ENCODE peak calls at places on chromosomes 13 and 19, in six cellular contexts. F, K, T, D, L and A are unnamed samples.

GRCh38 chr13:110913322-110913721 is 1.5 kb downstream of the ANKRD10 start:
- DNase-seq in F (no peak), K (peak), T (peak), D (peak), L (no peak), A (peak)

GRCh38 chr13:39779337-39780270 is 124.1 kb downstream of the COG6 start:
- DNase-seq in F (no peak), K (no peak), T (peak), D (peak), L (no peak), A (peak)

GRCh38 chr19:10587022-10587838 is at the start of gene AP1M2:
- DNase-seq in F (no peak), K (no peak), T (no peak), D (no peak), L (no peak), A (no peak)

GRCh38 chr13:36710396-36710795 is 36.6 kb downstream of the SERTM1 start:
- DNase-seq in F (no peak), K (no peak), T (no peak), D (no peak), L (no peak), A (no peak)

GRCh38 chr19:1599460-1599846 is 5.8 kb downstream of the UQCR11 start:
- DNase-seq in F (no peak), K (no peak), T (no peak), D (no peak), L (no peak), A (no peak)

GRCh38 chr13:26604784-26605183 is 47.3 kb downstream of the WASF3 start:
- DNase-seq in F (peak), K (no peak), T (no peak), D (no peak), L (no peak), A (no peak)

GRCh38 chr19:10863107-10863700 is 8.1 kb upstream of the CARM1 start:
- DNase-seq in F (no peak), K (peak), T (no peak), D (peak), L (no peak), A (peak)

GRCh38 chr19:39299404-39299803 is 3.2 kb downstream of the IFNL1 start:
- DNase-seq in F (no peak), K (no peak), T (no peak), D (no peak), L (no peak), A (no peak)

GRCh38 chr19:57927587-57927986 is 7.6 kb downstream of the ZNF418 start:
- DNase-seq in F (no peak), K (no peak), T (no peak), D (no peak), L (no peak), A (no peak)

GRCh38 chr19:50933640-50934039 is 19.2 kb downstream of the KLK5 start:
- DNase-seq in F (no peak), K (no peak), T (no peak), D (peak), L (no peak), A (peak)

GRCh38 chr13:66410314-66410713 is 819.8 kb downstream of the PCDH9 start:
- DNase-seq in F (no peak), K (no peak), T (no peak), D (peak), L (no peak), A (peak)

GRCh38 chr13:23322353-23323336 is 110.9 kb downstream of the SACS start:
- DNase-seq in F (no peak), K (no peak), T (no peak), D (peak), L (no peak), A (no peak)

GRCh38 chr13:37715606-37716015 is 117.0 kb upstream of the POSTN start:
- DNase-seq in F (no peak), K (no peak), T (no peak), D (peak), L (peak), A (peak)

GRCh38 chr13:95258619-95259194 is 42.5 kb downstream of the ABCC4 start:
- DNase-seq in F (no peak), K (peak), T (no peak), D (no peak), L (no peak), A (no peak)

GRCh38 chr13:103931396-103931795 is 865.2 kb upstream of the SLC10A2 start:
- DNase-seq in F (no peak), K (no peak), T (no peak), D (peak), L (no peak), A (no peak)

GRCh38 chr19:7004313-7004931 is 16.8 kb downstream of the MBD3L2B start:
- DNase-seq in F (no peak), K (peak), T (no peak), D (peak), L (peak), A (peak)

GRCh38 chr19:28710278-28710677 is 502.7 kb downstream of the UQCRFS1 start:
- DNase-seq in F (no peak), K (peak), T (peak), D (peak), L (peak), A (peak)
- TF ChIP-seq CTCF in F (peak), K (peak), T (peak), D (peak), L (peak), A (peak)

DNA sequence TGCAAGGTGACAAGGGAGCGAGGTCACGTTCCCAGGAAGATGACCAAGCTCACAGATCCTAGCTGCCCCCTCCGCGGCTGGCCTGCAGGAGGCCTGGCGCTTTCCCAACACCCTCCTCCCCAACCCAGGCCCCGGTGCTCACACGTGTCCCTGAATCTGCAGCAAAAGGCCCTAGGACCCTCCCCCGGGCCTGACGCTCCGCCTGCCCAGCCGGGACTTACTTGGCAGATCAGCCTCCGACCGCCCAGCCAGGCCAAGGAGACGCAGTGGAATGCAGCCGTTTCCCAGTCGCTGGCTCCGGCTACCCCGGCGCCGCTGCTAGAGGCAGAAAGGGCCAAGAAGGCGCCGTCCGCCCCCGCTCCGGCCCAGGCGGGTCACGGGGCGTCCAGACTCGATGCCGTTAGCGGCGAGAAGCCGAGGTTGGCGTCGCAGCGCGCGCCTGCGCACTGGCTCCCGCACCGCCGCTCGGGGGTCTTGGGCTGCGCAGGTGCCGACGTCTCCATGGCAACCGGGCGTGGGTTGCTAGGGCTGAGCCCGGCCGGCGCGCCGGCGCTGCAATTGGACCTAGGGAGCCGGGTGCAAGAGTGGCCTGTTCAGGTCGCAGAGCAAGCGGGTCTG is at the start of gene PNMA8A:
- DNase-seq in F (peak), K (no peak), T (no peak), D (peak), L (peak), A (peak)
- H3K4me3 ChIP-seq in F (peak), K (peak), T (no peak), D (peak), L (peak), A (peak)

GRCh38 chr13:43797869-43798268 is 11.1 kb upstream of the ENOX1 start:
- DNase-seq in F (no peak), K (no peak), T (no peak), D (no peak), L (no peak), A (peak)
- TF ChIP-seq CTCF in F (no peak), K (no peak), T (no peak), D (no peak), L (no peak), A (no peak)

DNA sequence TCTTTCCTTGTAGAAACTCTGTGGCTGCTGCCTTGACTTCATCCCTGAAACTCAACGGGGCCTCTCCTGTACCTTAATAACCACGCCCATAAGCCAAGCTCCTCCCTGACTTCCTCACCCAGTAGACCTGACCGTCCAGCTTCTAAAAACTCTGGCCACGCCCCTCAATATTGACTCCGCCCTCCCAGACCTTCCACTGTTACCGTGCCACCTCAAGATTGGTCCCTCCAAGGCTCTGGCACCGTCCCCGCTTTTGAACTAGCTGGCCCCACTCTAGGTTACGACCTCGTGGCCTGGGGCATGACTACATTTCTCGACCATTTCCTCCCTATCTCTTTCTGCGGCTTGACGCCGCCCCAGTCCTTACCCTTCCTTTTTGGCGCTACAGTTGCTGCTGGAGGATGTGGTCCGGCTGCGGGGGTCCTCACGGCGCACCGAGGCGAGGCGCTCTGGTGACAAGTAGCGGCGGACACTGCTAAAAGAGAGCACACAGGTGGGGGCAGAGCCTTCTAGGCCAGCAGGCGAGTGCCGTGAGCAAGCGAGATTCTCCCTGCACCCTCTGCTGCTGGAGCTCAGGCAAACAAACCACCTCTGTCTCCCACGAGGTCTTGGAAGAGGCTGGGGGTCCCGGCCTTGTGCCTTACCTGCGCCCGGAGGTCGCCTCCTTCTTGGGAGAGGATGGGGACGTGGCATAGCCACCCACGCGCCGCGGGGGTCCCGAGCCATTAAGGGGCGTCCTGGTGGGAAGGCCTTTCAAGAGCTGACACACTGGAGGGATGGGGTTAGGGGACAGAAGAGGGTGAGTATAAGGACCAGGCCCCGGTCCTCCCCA is 2.3 kb upstream of the EML2 start:
- DNase-seq in F (peak), K (peak), T (peak), D (peak), L (peak), A (peak)
- H3K4me3 ChIP-seq in F (peak), K (peak), T (peak), D (peak), L (peak), A (peak)

GRCh38 chr19:4578552-4579248 is 19.2 kb upstream of the SEMA6B start:
- DNase-seq in F (no peak), K (no peak), T (no peak), D (no peak), L (no peak), A (no peak)

GRCh38 chr19:4580961-4581380 is 21.5 kb upstream of the SEMA6B start:
- DNase-seq in F (no peak), K (no peak), T (no peak), D (no peak), L (no peak), A (no peak)

GRCh38 chr19:4581381-4582111 is 22.1 kb upstream of the SEMA6B start:
- DNase-seq in F (no peak), K (no peak), T (no peak), D (peak), L (no peak), A (no peak)

GRCh38 chr19:4579389-4579788 is 19.9 kb upstream of the SEMA6B start:
- DNase-seq in F (no peak), K (no peak), T (no peak), D (no peak), L (no peak), A (no peak)

DNA sequence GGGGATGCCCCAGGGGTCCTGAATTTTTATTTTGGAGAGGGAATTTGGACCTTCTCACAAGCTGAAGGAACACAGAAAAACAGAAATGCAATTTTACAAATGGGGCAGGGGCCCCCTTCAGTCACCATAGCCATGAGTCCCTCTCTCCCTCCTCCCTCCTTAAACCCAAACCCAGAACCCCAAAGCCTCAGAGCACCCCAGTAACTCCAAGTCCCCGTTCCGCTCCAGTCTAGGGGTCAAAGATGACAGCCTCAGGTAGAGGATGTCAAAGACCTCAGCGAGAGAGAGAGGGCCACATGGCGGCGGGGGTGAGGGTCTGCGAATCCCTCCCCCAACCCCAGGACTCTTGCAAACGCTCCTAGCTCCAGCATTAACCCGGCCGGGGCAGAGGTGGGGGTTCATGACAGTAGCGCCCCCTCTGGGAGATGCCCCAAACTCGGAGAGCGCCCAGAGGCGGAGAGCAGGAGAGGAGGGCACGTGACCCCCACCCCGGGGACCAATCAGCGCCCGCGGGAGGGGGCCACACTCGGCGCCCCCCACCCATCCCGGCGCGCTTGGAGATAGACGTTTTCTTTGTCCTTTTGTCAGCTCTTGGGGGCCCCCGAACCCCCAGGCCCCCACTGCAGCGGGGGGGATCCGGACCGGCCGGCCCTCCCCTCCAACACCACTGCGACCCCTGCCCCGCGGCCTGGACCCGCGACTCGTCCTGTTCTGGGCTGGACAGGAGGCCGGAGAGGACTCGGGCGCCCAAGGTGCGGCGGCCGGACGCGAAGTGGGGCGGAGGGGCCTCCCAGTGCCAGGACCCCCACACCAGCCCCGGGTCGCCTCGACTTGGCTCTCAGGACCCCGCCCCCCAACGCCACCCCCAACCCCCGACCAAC is 20.8 kb upstream of the SEMA6B start:
- DNase-seq in F (no peak), K (no peak), T (no peak), D (no peak), L (no peak), A (no peak)
- TF ChIP-seq CTCF in F (peak), K (peak), T (no peak), D (no peak), L (peak), A (no peak)

DNA sequence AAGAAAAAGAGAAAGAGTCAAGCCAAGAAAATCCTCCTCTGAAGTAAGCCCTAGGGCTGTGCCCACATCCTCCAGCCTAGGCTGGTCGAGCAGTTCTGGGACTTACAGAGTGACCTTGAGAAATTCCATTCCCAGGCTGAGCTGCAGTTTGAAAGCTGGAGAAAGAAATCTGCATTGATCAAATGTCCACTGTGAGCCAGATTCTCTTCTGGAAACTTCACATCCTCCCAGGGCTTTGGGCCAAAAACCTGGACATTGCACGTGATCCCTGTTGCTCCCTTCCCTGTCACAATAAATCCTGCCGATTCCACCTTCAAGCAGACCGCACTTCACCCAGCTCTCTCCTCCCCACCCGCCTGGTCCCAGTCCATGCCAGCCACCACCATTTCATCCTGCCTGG is 15.7 kb downstream of the TMEM143 start:
- DNase-seq in F (no peak), K (peak), T (no peak), D (no peak), L (no peak), A (peak)
- H3K4me3 ChIP-seq in F (no peak), K (no peak), T (no peak), D (no peak), L (no peak), A (no peak)

GRCh38 chr13:46778095-46778494 is 18.9 kb downstream of the ESD start:
- DNase-seq in F (no peak), K (no peak), T (no peak), D (peak), L (no peak), A (peak)

GRCh38 chr13:46775385-46776065 is 21.4 kb downstream of the ESD start:
- DNase-seq in F (no peak), K (no peak), T (no peak), D (no peak), L (no peak), A (no peak)

GRCh38 chr13:46782066-46782465 is 14.9 kb downstream of the ESD start:
- DNase-seq in F (no peak), K (no peak), T (no peak), D (no peak), L (no peak), A (no peak)

GRCh38 chr13:46783504-46783903 is 13.5 kb downstream of the ESD start:
- DNase-seq in F (no peak), K (no peak), T (no peak), D (no peak), L (no peak), A (no peak)

GRCh38 chr13:46778879-46779278 is 18.1 kb downstream of the ESD start:
- DNase-seq in F (no peak), K (no peak), T (no peak), D (peak), L (peak), A (peak)
- TF ChIP-seq CTCF in F (no peak), K (no peak), T (no peak), D (no peak), L (no peak), A (no peak)

DNA sequence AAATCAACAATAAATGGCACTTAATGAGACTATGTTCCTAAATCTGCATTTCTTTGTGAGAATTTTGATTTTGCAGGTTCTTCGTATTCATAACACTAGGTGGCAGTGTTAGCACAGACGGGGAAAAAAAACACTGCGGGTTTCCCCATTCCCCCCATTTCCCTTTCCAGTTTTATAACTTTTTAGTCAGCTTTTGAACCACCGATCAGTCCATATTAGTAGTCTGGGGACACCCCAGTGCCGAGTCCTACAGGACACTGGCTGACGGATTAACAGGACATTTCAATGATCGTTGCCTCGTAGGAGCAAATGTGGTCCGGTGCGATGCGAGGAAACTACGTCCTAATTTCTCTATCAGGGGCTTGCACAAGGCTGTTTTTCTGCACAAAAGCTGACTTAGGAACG is 234.3 kb downstream of the LMO7 start:
- DNase-seq in F (no peak), K (no peak), T (peak), D (no peak), L (peak), A (peak)
- H3K4me3 ChIP-seq in F (peak), K (peak), T (no peak), D (peak), L (peak), A (peak)